ENCODE peak calls at places on chromosomes 3 and 15, in ten cellular contexts. Q is CD8-positive, alpha-beta memory T cell; N is iPS DF 6.9; S is AG04450; A is brain microvascular endothelial cell; L is HepG2; C is BE2C; F is cardiac muscle cell; U is body of pancreas; R is effector memory CD4-positive, alpha-beta T cell. M is an unnamed sample. For H3K27me3, the result is how much of the 10 kb centered on the place peaks cover.

GRCh38 chr3:53478921-53479664 is 15.3 kb upstream of the CACNA1D start:
- DNase-seq in Q (no peak), N (no peak), S (no peak), A (no peak), L (peak), C (no peak), F (no peak), U (no peak), R (no peak), M (no peak)

GRCh38 chr15:71715914-71716313 is 94.4 kb upstream of the NR2E3 start:
- DNase-seq in Q (no peak), N (no peak), S (no peak), A (no peak), L (no peak), C (no peak), F (no peak), U (no peak), R (no peak), M (no peak)

GRCh38 chr3:57803647-57804081 is 47.6 kb downstream of the SLMAP start:
- DNase-seq in Q (peak), N (no peak), S (peak), A (peak), L (no peak), C (no peak), F (peak), U (peak), R (no peak), M (no peak)

GRCh38 chr3:194322701-194323174 is 28.4 kb downstream of the CPN2 start:
- DNase-seq in Q (no peak), N (no peak), S (no peak), A (peak), L (peak), C (no peak), F (no peak), U (no peak), R (no peak), M (no peak)

GRCh38 chr3:150746791-150747590 is 16.0 kb downstream of the SIAH2 start:
- DNase-seq in Q (no peak), N (no peak), S (no peak), A (no peak), L (no peak), C (no peak), F (no peak), U (no peak), R (no peak), M (no peak)

GRCh38 chr3:57770121-57770828 is 14.2 kb downstream of the SLMAP start:
- DNase-seq in Q (no peak), N (no peak), S (no peak), A (no peak), L (no peak), C (no peak), F (no peak), U (no peak), R (no peak), M (no peak)

GRCh38 chr3:138049157-138049919 is 39.4 kb downstream of the CLDN18 start:
- DNase-seq in Q (no peak), N (peak), S (peak), A (peak), L (no peak), C (no peak), F (peak), U (no peak), R (no peak), M (no peak)

GRCh38 chr3:54822206-54822605 is 105.7 kb downstream of the LRTM1 start:
- DNase-seq in Q (no peak), N (no peak), S (no peak), A (peak), L (no peak), C (no peak), F (peak), U (no peak), R (no peak), M (no peak)

GRCh38 chr15:38163651-38164050 is 89.0 kb upstream of the SPRED1 start:
- DNase-seq in Q (no peak), N (no peak), S (no peak), A (no peak), L (peak), C (no peak), F (no peak), U (no peak), R (no peak), M (no peak)

GRCh38 chr15:94592495-94592894 is 361.1 kb downstream of the MCTP2 start:
- DNase-seq in Q (no peak), N (no peak), S (no peak), A (no peak), L (no peak), C (no peak), F (no peak), U (no peak), R (no peak), M (no peak)

GRCh38 chr15:34354286-34354685 is 11.2 kb downstream of the NUTM1 start:
- DNase-seq in Q (no peak), N (no peak), S (no peak), A (no peak), L (no peak), C (no peak), F (no peak), U (no peak), R (no peak), M (no peak)

GRCh38 chr15:92277776-92278175 is 115.9 kb upstream of the ST8SIA2 start:
- DNase-seq in Q (no peak), N (peak), S (no peak), A (peak), L (no peak), C (peak), F (peak), U (peak), R (no peak), M (no peak)

GRCh38 chr3:11136871-11137626 is 17.2 kb upstream of the HRH1 start:
- DNase-seq in Q (no peak), N (no peak), S (peak), A (peak), L (peak), C (peak), F (peak), U (no peak), R (no peak), M (no peak)

GRCh38 chr15:78944202-78944625 is 632 bp downstream of the CTSH start:
- DNase-seq in Q (no peak), N (no peak), S (no peak), A (no peak), L (no peak), C (no peak), F (no peak), U (peak), R (no peak), M (no peak)

GRCh38 chr15:78946493-78946892 is 1.6 kb upstream of the CTSH start:
- DNase-seq in Q (no peak), N (no peak), S (no peak), A (no peak), L (no peak), C (no peak), F (no peak), U (no peak), R (no peak), M (no peak)

GRCh38 chr15:78943692-78944091 is 1.2 kb downstream of the CTSH start:
- DNase-seq in Q (no peak), N (no peak), S (no peak), A (no peak), L (no peak), C (no peak), F (no peak), U (no peak), R (no peak), M (no peak)

GRCh38 chr15:78944669-78945407 is at the start of gene CTSH:
- DNase-seq in Q (peak), N (peak), S (no peak), A (no peak), L (peak), C (peak), F (peak), U (peak), R (peak), M (peak)

GRCh38 chr15:78942741-78943140 is 2.1 kb downstream of the CTSH start:
- DNase-seq in Q (no peak), N (no peak), S (no peak), A (no peak), L (no peak), C (no peak), F (no peak), U (no peak), R (no peak), M (no peak)
- H3K4me3 ChIP-seq in Q (no peak), N (no peak), S (no peak), A (no peak), L (no peak), C (no peak), F (no peak), U (no peak), R (no peak), M (no peak)

GRCh38 chr3:42440924-42441323 is 30.5 kb upstream of the LYZL4 start:
- DNase-seq in Q (no peak), N (no peak), S (no peak), A (no peak), L (no peak), C (no peak), F (no peak), U (no peak), R (no peak), M (no peak)

GRCh38 chr3:42442640-42443039 is 32.2 kb upstream of the LYZL4 start:
- DNase-seq in Q (no peak), N (no peak), S (no peak), A (no peak), L (no peak), C (no peak), F (no peak), U (no peak), R (no peak), M (no peak)

GRCh38 chr3:42438193-42438592 is 27.8 kb upstream of the LYZL4 start:
- DNase-seq in Q (no peak), N (no peak), S (no peak), A (no peak), L (no peak), C (no peak), F (no peak), U (no peak), R (no peak), M (no peak)

GRCh38 chr3:42443292-42443691 is 32.9 kb upstream of the LYZL4 start:
- DNase-seq in Q (no peak), N (no peak), S (no peak), A (no peak), L (no peak), C (no peak), F (no peak), U (no peak), R (no peak), M (no peak)

DNA sequence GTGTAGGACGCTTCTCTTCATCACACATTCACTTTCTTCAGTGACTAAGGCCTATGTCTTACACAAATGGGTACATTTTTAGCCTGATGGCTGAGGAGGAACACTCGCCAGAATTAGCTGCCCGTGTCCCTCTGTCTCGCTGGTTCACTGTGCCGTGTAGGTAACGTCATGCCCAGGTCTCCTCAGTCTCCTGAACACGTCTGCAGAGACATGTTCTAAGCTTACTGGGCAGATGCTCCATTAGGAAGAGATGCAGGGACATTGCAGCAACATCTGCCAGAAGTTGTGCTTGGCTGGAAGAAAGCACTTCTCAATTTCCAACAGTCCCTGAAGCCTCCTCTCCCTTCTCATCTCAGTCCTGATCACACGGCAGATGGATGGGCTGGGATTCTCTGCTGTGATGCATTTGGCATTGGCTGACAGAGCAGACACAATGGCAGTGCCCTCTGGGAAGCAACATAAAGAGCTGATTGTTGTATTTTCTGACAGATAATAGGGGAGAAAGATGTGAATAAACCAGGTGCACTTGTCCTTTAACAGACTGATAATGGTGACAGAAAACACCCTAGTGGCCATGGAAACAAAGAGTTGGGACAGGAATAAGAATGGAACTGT is 29.2 kb upstream of the LYZL4 start:
- DNase-seq in Q (no peak), N (no peak), S (no peak), A (no peak), L (no peak), C (no peak), F (no peak), U (no peak), R (no peak), M (no peak)
- H3K27me3 ChIP-seq in Q (under half), N (under half), S (under half), A (under half), L (under half), C (under half), F (under half), U (under half), R (under half), M (under half)

GRCh38 chr3:142027713-142028112 is 121.6 kb downstream of the TFDP2 start:
- DNase-seq in Q (no peak), N (no peak), S (no peak), A (peak), L (no peak), C (no peak), F (peak), U (peak), R (no peak), M (no peak)

GRCh38 chr3:142026333-142026732 is 123.0 kb downstream of the TFDP2 start:
- DNase-seq in Q (no peak), N (no peak), S (no peak), A (no peak), L (no peak), C (no peak), F (no peak), U (no peak), R (no peak), M (no peak)

GRCh38 chr3:142028174-142028833 is 121.0 kb downstream of the TFDP2 start:
- DNase-seq in Q (peak), N (peak), S (peak), A (peak), L (no peak), C (peak), F (peak), U (peak), R (no peak), M (no peak)

GRCh38 chr3:142029052-142029642 is 120.2 kb downstream of the TFDP2 start:
- DNase-seq in Q (no peak), N (no peak), S (no peak), A (no peak), L (no peak), C (no peak), F (no peak), U (no peak), R (no peak), M (no peak)

GRCh38 chr3:142027295-142027694 is 122.0 kb downstream of the TFDP2 start:
- DNase-seq in Q (no peak), N (no peak), S (no peak), A (no peak), L (no peak), C (no peak), F (peak), U (no peak), R (no peak), M (no peak)
- H3K4me3 ChIP-seq in Q (peak), N (peak), S (peak), A (peak), L (no peak), C (peak), F (peak), U (no peak), R (no peak), M (peak)

GRCh38 chr3:119588112-119588511 is 8.8 kb downstream of the ADPRH start:
- DNase-seq in Q (no peak), N (no peak), S (no peak), A (no peak), L (no peak), C (peak), F (no peak), U (peak), R (no peak), M (no peak)

GRCh38 chr3:119585193-119585592 is 5.9 kb downstream of the ADPRH start:
- DNase-seq in Q (no peak), N (no peak), S (no peak), A (no peak), L (no peak), C (no peak), F (no peak), U (no peak), R (no peak), M (no peak)

GRCh38 chr3:119585867-119586570 is 6.7 kb downstream of the ADPRH start:
- DNase-seq in Q (no peak), N (no peak), S (no peak), A (no peak), L (no peak), C (no peak), F (no peak), U (no peak), R (no peak), M (no peak)

GRCh38 chr3:119589087-119589773 is 8.5 kb upstream of the PLA1A start:
- DNase-seq in Q (no peak), N (no peak), S (no peak), A (no peak), L (no peak), C (no peak), F (no peak), U (no peak), R (no peak), M (no peak)

DNA sequence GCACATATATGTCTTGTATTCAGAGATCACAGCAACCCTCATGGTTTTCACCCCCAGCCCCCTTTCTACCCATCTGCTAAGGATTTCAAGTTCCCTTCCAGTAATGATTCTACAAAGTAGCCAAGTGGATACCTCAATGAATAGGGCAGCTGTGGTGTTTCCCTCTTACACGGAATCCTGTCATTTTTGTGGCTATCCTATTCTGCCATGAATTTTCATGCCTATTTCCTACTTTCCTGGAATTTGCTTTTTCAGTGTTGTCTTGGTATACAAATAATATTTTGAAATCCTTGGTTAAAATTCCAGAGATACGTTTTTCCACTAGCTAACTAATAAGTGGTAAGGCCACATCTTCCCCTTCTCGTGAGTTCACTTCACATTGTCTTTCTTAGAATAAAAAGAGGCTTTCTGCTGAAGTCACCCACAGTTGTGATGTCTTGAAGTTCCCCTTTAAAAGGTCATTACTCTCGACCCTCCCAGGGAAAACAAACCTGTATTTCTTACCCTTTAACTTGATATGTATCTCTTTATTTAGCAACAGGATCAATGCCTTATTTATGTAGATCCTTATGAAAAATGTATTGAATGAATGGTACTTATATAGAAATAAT is 7.5 kb downstream of the ADPRH start:
- DNase-seq in Q (no peak), N (no peak), S (no peak), A (no peak), L (no peak), C (no peak), F (no peak), U (no peak), R (no peak), M (no peak)
- H3K27me3 ChIP-seq in Q (under half), N (under half), S (under half), A (under half), L (under half), C (under half), F (under half), U (under half), R (under half), M (under half)

GRCh38 chr3:56680054-56680453 is 3.0 kb downstream of the TASOR start:
- DNase-seq in Q (no peak), N (no peak), S (no peak), A (no peak), L (no peak), C (no peak), F (no peak), U (no peak), R (no peak), M (no peak)
- H3K4me3 ChIP-seq in Q (no peak), N (no peak), S (no peak), A (no peak), L (no peak), C (no peak), F (no peak), U (no peak), R (no peak), M (no peak)

GRCh38 chr3:151905647-151906046 is 32.2 kb downstream of the SUCNR1 start:
- DNase-seq in Q (no peak), N (no peak), S (no peak), A (no peak), L (no peak), C (no peak), F (no peak), U (no peak), R (no peak), M (no peak)

GRCh38 chr3:151901946-151902285 is 28.5 kb downstream of the SUCNR1 start:
- DNase-seq in Q (no peak), N (no peak), S (no peak), A (no peak), L (no peak), C (no peak), F (no peak), U (no peak), R (no peak), M (no peak)

GRCh38 chr3:151903501-151903991 is 30.1 kb downstream of the SUCNR1 start:
- DNase-seq in Q (no peak), N (no peak), S (peak), A (peak), L (no peak), C (no peak), F (peak), U (no peak), R (no peak), M (no peak)

GRCh38 chr3:151900460-151900859 is 27.0 kb downstream of the SUCNR1 start:
- DNase-seq in Q (no peak), N (no peak), S (no peak), A (no peak), L (no peak), C (no peak), F (no peak), U (no peak), R (no peak), M (no peak)

GRCh38 chr3:151901282-151901945 is 28.0 kb downstream of the SUCNR1 start:
- DNase-seq in Q (no peak), N (no peak), S (no peak), A (no peak), L (no peak), C (no peak), F (no peak), U (no peak), R (no peak), M (no peak)
- H3K27me3 ChIP-seq in Q (under half), N (under half), S (under half), A (under half), L (under half), C (under half), F (under half), U (under half), R (under half), M (under half)

DNA sequence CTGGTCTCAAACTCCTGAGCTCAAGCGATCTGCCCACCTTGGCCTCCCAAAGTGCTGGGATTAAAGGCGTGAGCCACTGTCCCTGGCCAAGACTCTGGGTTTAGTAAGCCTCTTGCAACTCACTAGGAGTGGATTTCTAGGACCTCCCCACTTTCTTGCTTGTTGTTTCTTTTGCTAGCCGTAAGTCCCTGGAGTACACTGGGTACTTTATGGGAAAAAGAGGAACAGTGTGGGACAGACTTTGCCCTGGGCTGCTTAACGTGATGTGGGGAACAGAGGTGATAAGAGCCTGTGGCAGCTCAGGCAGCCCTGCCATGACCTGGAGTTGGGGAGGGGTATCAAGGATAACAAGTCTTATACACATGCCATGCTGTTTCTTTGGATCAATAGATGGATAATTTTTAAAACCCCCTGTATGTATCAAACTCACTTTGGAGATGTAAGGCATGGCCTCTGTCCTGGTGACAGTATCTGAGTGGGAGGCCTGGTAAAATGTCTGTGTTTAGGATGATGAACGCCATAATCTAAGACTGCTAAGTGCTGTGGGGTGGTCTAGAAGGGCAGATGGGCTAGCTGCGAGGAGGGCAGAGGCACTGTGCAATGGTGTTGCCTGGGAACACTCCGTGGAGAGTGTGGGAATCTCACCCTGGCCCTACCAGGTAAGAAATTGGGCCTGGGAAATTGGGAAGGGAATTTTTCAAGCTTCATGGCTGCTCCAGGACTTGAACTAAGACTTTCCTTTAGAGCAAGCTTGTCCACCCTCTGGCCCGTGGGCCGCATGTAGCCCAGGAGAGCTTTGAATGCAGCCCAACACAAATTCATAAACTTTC is 54.8 kb downstream of the SMAD3 start:
- DNase-seq in Q (no peak), N (no peak), S (no peak), A (no peak), L (no peak), C (no peak), F (no peak), U (no peak), R (no peak), M (no peak)
- H3K4me3 ChIP-seq in Q (peak), N (no peak), S (no peak), A (no peak), L (no peak), C (no peak), F (no peak), U (no peak), R (peak), M (peak)